ENCODE peak calls at places on chromosome 20, in six cellular contexts. A, F, R, M, N and Z are unnamed samples.

GRCh38 chr20:1301031-1301529 is 27.9 kb downstream of the SDCBP2 start:
- DNase-seq in A (peak), N (peak), R (no peak), F (no peak), M (no peak), Z (no peak)

GRCh38 chr20:35463455-35464300 is 8.3 kb downstream of the CEP250 start:
- DNase-seq in F (peak), M (peak), A (peak), R (peak), N (peak), Z (peak)

GRCh38 chr20:30963591-30963990 is 293.9 kb upstream of the DEFB115 start:
- DNase-seq in A (no peak), N (no peak), R (no peak), F (no peak), M (no peak), Z (no peak)

GRCh38 chr20:4026093-4026601 is 10.8 kb upstream of the RNF24 start:
- DNase-seq in A (no peak), M (peak), R (no peak), F (no peak), N (peak), Z (no peak)

GRCh38 chr20:49259284-49259683 is 18.6 kb downstream of the ZNFX1 start:
- DNase-seq in R (no peak), A (no peak), F (no peak), M (no peak), N (no peak), Z (no peak)

GRCh38 chr20:62656919-62657635 is 14.8 kb downstream of the SLCO4A1 start:
- DNase-seq in N (no peak), A (no peak), F (no peak), R (no peak), M (no peak), Z (no peak)

GRCh38 chr20:41615671-41616070 is 2.5 kb downstream of the CHD6 start:
- DNase-seq in A (no peak), R (no peak), F (no peak), M (no peak), N (no peak), Z (no peak)

GRCh38 chr20:50987493-50988210 is 29.0 kb downstream of the MOCS3 start:
- DNase-seq in F (peak), M (peak), N (peak), R (peak), A (peak), Z (peak)

GRCh38 chr20:16539280-16539679 is 34.0 kb downstream of the KIF16B start:
- DNase-seq in A (no peak), N (peak), R (no peak), M (no peak), F (no peak), Z (no peak)

GRCh38 chr20:24499472-24499871 is 30.0 kb downstream of the SYNDIG1 start:
- DNase-seq in R (no peak), A (no peak), F (no peak), M (no peak), N (no peak), Z (no peak)

GRCh38 chr20:57779401-57780003 is 69.7 kb upstream of the PMEPA1 start:
- DNase-seq in R (no peak), N (no peak), A (no peak), F (no peak), M (no peak), Z (no peak)

GRCh38 chr20:32764000-32764960 is 2.1 kb downstream of the DNMT3B start:
- DNase-seq in F (no peak), N (no peak), M (no peak), A (no peak), R (no peak), Z (no peak)

GRCh38 chr20:13276945-13277582 is 56.0 kb downstream of the ISM1 start:
- DNase-seq in F (no peak), A (no peak), R (no peak), M (no peak), N (no peak), Z (no peak)

GRCh38 chr20:61487346-61488022 is 235.4 kb downstream of the CDH4 start:
- DNase-seq in R (no peak), F (no peak), A (no peak), N (no peak), M (no peak), Z (no peak)

GRCh38 chr20:57844626-57845596 is 135.1 kb upstream of the PMEPA1 start:
- DNase-seq in N (no peak), A (peak), M (no peak), F (no peak), R (no peak), Z (no peak)

GRCh38 chr20:57699395-57699794 is 10.4 kb downstream of the PMEPA1 start:
- DNase-seq in N (no peak), M (no peak), F (no peak), R (no peak), A (no peak), Z (no peak)

GRCh38 chr20:41316602-41317535 is 662 bp downstream of the ZHX3 start:
- DNase-seq in N (peak), A (peak), R (peak), F (peak), M (no peak), Z (no peak)

GRCh38 chr20:51022803-51023616 is at the start of gene KCNG1:
- DNase-seq in F (no peak), N (peak), M (peak), R (peak), A (peak), Z (no peak)

GRCh38 chr20:52105045-52105572 is 86.5 kb downstream of the ZFP64 start:
- DNase-seq in A (no peak), F (no peak), R (peak), N (peak), M (no peak), Z (no peak)

GRCh38 chr20:2815242-2815900 is 584 bp downstream of the C20orf141 start:
- DNase-seq in N (no peak), F (no peak), A (no peak), R (no peak), M (no peak), Z (no peak)

GRCh38 chr20:38290829-38291581 is 13.0 kb upstream of the BPI start:
- DNase-seq in A (peak), N (peak), M (no peak), R (no peak), F (no peak), Z (no peak)

GRCh38 chr20:31547017-31547675 is 32.9 kb downstream of the HM13 start:
- DNase-seq in N (peak), M (peak), A (peak), R (peak), F (peak), Z (peak)

GRCh38 chr20:18805881-18806280 is 7.7 kb upstream of the SCP2D1 start:
- DNase-seq in N (no peak), R (no peak), F (no peak), A (peak), M (no peak), Z (no peak)

GRCh38 chr20:37596890-37597539 is 69.3 kb upstream of the BLCAP start:
- DNase-seq in F (no peak), R (no peak), A (no peak), N (no peak), M (no peak), Z (no peak)

GRCh38 chr20:49794336-49795124 is 18.1 kb upstream of the SLC9A8 start:
- DNase-seq in R (no peak), F (no peak), A (no peak), N (no peak), M (no peak), Z (no peak)